ENCODE peak calls at places on chromosomes 13 and 19, in ten cellular contexts. One of them, this sample, is unnamed.
A peak's percentile ranks its signal among the peaks of the same experiment; 100 is the strongest.

GRCh38 chr19:55212447-55212846 is 3.1 kb upstream of the PTPRH start:
- DNase-seq in left ventricle myocardium inferior: no peak
- DNase-seq in MM.1S: peak; percentile 82
- DNase-seq in PC-9: no peak
- DNase-seq in neural progenitor cell: no peak
- DNase-seq in Peyer's patch: peak; percentile 80
- DNase-seq in breast epithelium: no peak
- DNase-seq in foreskin keratinocyte: no peak
- DNase-seq in mammary epithelial cell: no peak
- DNase-seq in colonic mucosa: peak; percentile 72
- DNase-seq in this sample: no peak

GRCh38 chr19:32889137-32889934 is 19.8 kb upstream of the SLC7A9 start:
- DNase-seq in left ventricle myocardium inferior: no peak
- DNase-seq in MM.1S: no peak
- DNase-seq in PC-9: no peak
- DNase-seq in neural progenitor cell: no peak
- DNase-seq in Peyer's patch: no peak
- DNase-seq in breast epithelium: no peak
- DNase-seq in foreskin keratinocyte: no peak
- DNase-seq in mammary epithelial cell: no peak
- DNase-seq in colonic mucosa: no peak
- DNase-seq in this sample: no peak

GRCh38 chr13:79917628-79918027 is 423.3 kb downstream of the SPRY2 start:
- DNase-seq in left ventricle myocardium inferior: no peak
- DNase-seq in MM.1S: no peak
- DNase-seq in PC-9: no peak
- DNase-seq in neural progenitor cell: no peak
- DNase-seq in Peyer's patch: no peak
- DNase-seq in breast epithelium: no peak
- DNase-seq in foreskin keratinocyte: no peak
- DNase-seq in mammary epithelial cell: no peak
- DNase-seq in colonic mucosa: no peak
- DNase-seq in this sample: no peak

GRCh38 chr13:31686660-31687430 is 52.5 kb upstream of the RXFP2 start:
- DNase-seq in left ventricle myocardium inferior: no peak
- DNase-seq in MM.1S: no peak
- DNase-seq in PC-9: no peak
- DNase-seq in neural progenitor cell: no peak
- DNase-seq in Peyer's patch: no peak
- DNase-seq in breast epithelium: no peak
- DNase-seq in foreskin keratinocyte: no peak
- DNase-seq in mammary epithelial cell: no peak
- DNase-seq in colonic mucosa: no peak
- DNase-seq in this sample: no peak

GRCh38 chr13:69796256-69796655 is 311.4 kb upstream of the ATXN8OS start:
- DNase-seq in left ventricle myocardium inferior: no peak
- DNase-seq in MM.1S: no peak
- DNase-seq in PC-9: no peak
- DNase-seq in neural progenitor cell: no peak
- DNase-seq in Peyer's patch: no peak
- DNase-seq in breast epithelium: no peak
- DNase-seq in foreskin keratinocyte: no peak
- DNase-seq in mammary epithelial cell: no peak
- DNase-seq in colonic mucosa: no peak
- DNase-seq in this sample: no peak

GRCh38 chr13:42959615-42960014 is 32.4 kb downstream of the EPSTI1 start:
- DNase-seq in left ventricle myocardium inferior: no peak
- DNase-seq in MM.1S: no peak
- DNase-seq in PC-9: no peak
- DNase-seq in neural progenitor cell: no peak
- DNase-seq in Peyer's patch: no peak
- DNase-seq in breast epithelium: no peak
- DNase-seq in foreskin keratinocyte: no peak
- DNase-seq in mammary epithelial cell: no peak
- DNase-seq in colonic mucosa: no peak
- DNase-seq in this sample: no peak

GRCh38 chr13:113759525-113760137 is 605 bp downstream of the TMEM255B start:
- DNase-seq in left ventricle myocardium inferior: no peak
- DNase-seq in MM.1S: no peak
- DNase-seq in PC-9: no peak
- DNase-seq in neural progenitor cell: peak; percentile 58
- DNase-seq in Peyer's patch: no peak
- DNase-seq in breast epithelium: no peak
- DNase-seq in foreskin keratinocyte: no peak
- DNase-seq in mammary epithelial cell: peak; percentile 29
- DNase-seq in colonic mucosa: no peak
- DNase-seq in this sample: no peak

GRCh38 chr13:102089177-102089576 is 312.7 kb downstream of the FGF14 start:
- DNase-seq in left ventricle myocardium inferior: no peak
- DNase-seq in MM.1S: no peak
- DNase-seq in PC-9: no peak
- DNase-seq in neural progenitor cell: no peak
- DNase-seq in Peyer's patch: no peak
- DNase-seq in breast epithelium: no peak
- DNase-seq in foreskin keratinocyte: no peak
- DNase-seq in mammary epithelial cell: no peak
- DNase-seq in colonic mucosa: no peak
- DNase-seq in this sample: no peak

GRCh38 chr13:41137951-41138350 is 5.3 kb upstream of the KBTBD6 start:
- DNase-seq in left ventricle myocardium inferior: no peak
- DNase-seq in MM.1S: no peak
- DNase-seq in PC-9: no peak
- DNase-seq in neural progenitor cell: no peak
- DNase-seq in Peyer's patch: no peak
- DNase-seq in breast epithelium: no peak
- DNase-seq in foreskin keratinocyte: peak; percentile 96
- DNase-seq in mammary epithelial cell: peak; percentile 96
- DNase-seq in colonic mucosa: no peak
- DNase-seq in this sample: no peak

GRCh38 chr13:35472308-35473008 is 4.0 kb downstream of the MAB21L1 start:
- DNase-seq in left ventricle myocardium inferior: no peak
- DNase-seq in MM.1S: peak; percentile 6
- DNase-seq in PC-9: no peak
- DNase-seq in neural progenitor cell: peak; percentile 28
- DNase-seq in Peyer's patch: no peak
- DNase-seq in breast epithelium: no peak
- DNase-seq in foreskin keratinocyte: no peak
- DNase-seq in mammary epithelial cell: no peak
- DNase-seq in colonic mucosa: no peak
- DNase-seq in this sample: no peak

GRCh38 chr19:10768936-10769335 is 51.1 kb downstream of the DNM2 start:
- DNase-seq in left ventricle myocardium inferior: no peak
- DNase-seq in MM.1S: no peak
- DNase-seq in PC-9: no peak
- DNase-seq in neural progenitor cell: no peak
- DNase-seq in Peyer's patch: no peak
- DNase-seq in breast epithelium: no peak
- DNase-seq in foreskin keratinocyte: no peak
- DNase-seq in mammary epithelial cell: no peak
- DNase-seq in colonic mucosa: no peak
- DNase-seq in this sample: no peak
- H3K4me1 ChIP-seq in left ventricle myocardium inferior: peaks cover 70% of the 10 kb centered on the region
- H3K4me1 ChIP-seq in MM.1S: peaks cover 4% of the 10 kb centered on the region
- H3K4me1 ChIP-seq in PC-9: peaks cover 25% of the 10 kb centered on the region
- H3K4me1 ChIP-seq in neural progenitor cell: no peaks in the 10 kb centered on the region
- H3K4me1 ChIP-seq in Peyer's patch: peaks cover 2% of the 10 kb centered on the region
- H3K4me1 ChIP-seq in breast epithelium: peaks cover 13% of the 10 kb centered on the region
- H3K4me1 ChIP-seq in foreskin keratinocyte: peaks cover 7% of the 10 kb centered on the region
- H3K4me1 ChIP-seq in mammary epithelial cell: peaks cover 3% of the 10 kb centered on the region
- H3K4me1 ChIP-seq in colonic mucosa: peaks cover 31% of the 10 kb centered on the region
- H3K4me1 ChIP-seq in this sample: peaks cover 36% of the 10 kb centered on the region

DNA sequence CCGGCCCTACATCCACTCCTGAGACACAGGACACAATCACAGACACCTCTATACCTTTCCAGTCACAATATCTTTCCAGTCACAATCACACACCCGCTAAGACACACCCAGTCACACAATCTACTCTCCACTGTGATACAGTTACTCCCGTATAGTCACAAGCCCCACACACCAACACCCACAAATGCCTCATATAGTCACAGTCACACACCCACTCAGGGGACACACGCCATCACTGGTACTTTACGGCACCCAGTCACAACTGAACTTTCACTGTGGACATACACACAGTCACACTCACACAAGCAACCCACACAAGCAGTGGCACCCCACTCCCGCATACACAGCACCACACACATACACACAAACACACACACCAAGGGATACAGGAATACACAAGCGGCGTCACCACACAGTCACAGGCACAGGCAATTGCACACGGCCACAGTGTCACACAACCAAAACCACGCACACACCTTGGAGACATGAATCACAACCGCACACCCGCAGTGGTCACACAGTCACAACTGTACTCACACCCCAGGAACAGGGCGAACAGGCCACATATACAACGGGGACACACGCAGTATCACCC is 575 bp downstream of the ZNF565 start:
- DNase-seq in left ventricle myocardium inferior: no peak
- DNase-seq in MM.1S: no peak
- DNase-seq in PC-9: no peak
- DNase-seq in neural progenitor cell: no peak
- DNase-seq in Peyer's patch: no peak
- DNase-seq in breast epithelium: no peak
- DNase-seq in foreskin keratinocyte: no peak
- DNase-seq in mammary epithelial cell: no peak
- DNase-seq in colonic mucosa: no peak
- DNase-seq in this sample: no peak
- H3K27ac ChIP-seq in left ventricle myocardium inferior: peak overlapping the region; percentile 97
- H3K27ac ChIP-seq in MM.1S: peak overlapping the region; percentile 63
- H3K27ac ChIP-seq in PC-9: peak overlapping the region; percentile 57
- H3K27ac ChIP-seq in neural progenitor cell: no peak overlapping the region
- H3K27ac ChIP-seq in Peyer's patch: peak overlapping the region; percentile 93
- H3K27ac ChIP-seq in breast epithelium: peak overlapping the region; percentile 96
- H3K27ac ChIP-seq in foreskin keratinocyte: peak overlapping the region; percentile 58
- H3K27ac ChIP-seq in mammary epithelial cell: peak overlapping the region; percentile 85
- H3K27ac ChIP-seq in colonic mucosa: peak overlapping the region; percentile 96
- H3K27ac ChIP-seq in this sample: peak overlapping the region; percentile 88

GRCh38 chr13:58963321-58963720 is 1200.4 kb downstream of the DIAPH3 start:
- DNase-seq in left ventricle myocardium inferior: no peak
- DNase-seq in MM.1S: no peak
- DNase-seq in PC-9: no peak
- DNase-seq in neural progenitor cell: no peak
- DNase-seq in Peyer's patch: no peak
- DNase-seq in breast epithelium: no peak
- DNase-seq in foreskin keratinocyte: no peak
- DNase-seq in mammary epithelial cell: no peak
- DNase-seq in colonic mucosa: no peak
- DNase-seq in this sample: no peak

GRCh38 chr13:58960909-58961308 is 1202.8 kb downstream of the DIAPH3 start:
- DNase-seq in left ventricle myocardium inferior: no peak
- DNase-seq in MM.1S: no peak
- DNase-seq in PC-9: no peak
- DNase-seq in neural progenitor cell: peak; percentile 32
- DNase-seq in Peyer's patch: no peak
- DNase-seq in breast epithelium: no peak
- DNase-seq in foreskin keratinocyte: no peak
- DNase-seq in mammary epithelial cell: no peak
- DNase-seq in colonic mucosa: no peak
- DNase-seq in this sample: no peak

DNA sequence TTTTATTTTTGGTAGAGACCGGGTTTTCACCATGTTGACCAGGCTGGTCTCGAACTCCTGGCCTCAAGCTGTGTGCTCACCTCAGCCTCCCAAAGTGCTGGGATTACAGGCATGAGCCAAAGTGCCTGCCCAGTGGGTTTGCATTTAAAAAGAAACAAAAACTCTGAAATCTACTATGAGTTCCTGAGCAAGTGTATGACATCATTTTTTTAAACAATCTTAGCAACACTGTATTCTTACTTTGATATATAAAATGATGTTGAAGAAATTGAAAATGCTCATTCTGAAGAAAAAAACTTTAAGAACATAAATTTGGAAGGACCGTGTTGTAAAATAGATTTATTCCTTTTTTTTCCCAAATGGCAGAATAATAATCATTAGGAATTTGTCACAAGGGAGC is 1199.7 kb downstream of the DIAPH3 start:
- DNase-seq in left ventricle myocardium inferior: no peak
- DNase-seq in MM.1S: no peak
- DNase-seq in PC-9: no peak
- DNase-seq in neural progenitor cell: no peak
- DNase-seq in Peyer's patch: no peak
- DNase-seq in breast epithelium: no peak
- DNase-seq in foreskin keratinocyte: no peak
- DNase-seq in mammary epithelial cell: no peak
- DNase-seq in colonic mucosa: no peak
- DNase-seq in this sample: no peak
- TF ChIP-seq CTCF in left ventricle myocardium inferior: no peak
- TF ChIP-seq CTCF in MM.1S: no peak
- TF ChIP-seq CTCF in PC-9: no peak
- TF ChIP-seq CTCF in neural progenitor cell: no peak
- TF ChIP-seq CTCF in Peyer's patch: no peak
- TF ChIP-seq CTCF in breast epithelium: no peak
- TF ChIP-seq CTCF in foreskin keratinocyte: no peak
- TF ChIP-seq CTCF in mammary epithelial cell: no peak
- TF ChIP-seq CTCF in colonic mucosa: no peak
- TF ChIP-seq CTCF in this sample: no peak

GRCh38 chr19:19426799-19427198 is 21.3 kb downstream of the GATAD2A start:
- DNase-seq in left ventricle myocardium inferior: no peak
- DNase-seq in MM.1S: no peak
- DNase-seq in PC-9: no peak
- DNase-seq in neural progenitor cell: no peak
- DNase-seq in Peyer's patch: no peak
- DNase-seq in breast epithelium: no peak
- DNase-seq in foreskin keratinocyte: no peak
- DNase-seq in mammary epithelial cell: no peak
- DNase-seq in colonic mucosa: no peak
- DNase-seq in this sample: no peak

GRCh38 chr19:19427302-19427701 is 21.8 kb downstream of the GATAD2A start:
- DNase-seq in left ventricle myocardium inferior: no peak
- DNase-seq in MM.1S: no peak
- DNase-seq in PC-9: no peak
- DNase-seq in neural progenitor cell: no peak
- DNase-seq in Peyer's patch: no peak
- DNase-seq in breast epithelium: no peak
- DNase-seq in foreskin keratinocyte: no peak
- DNase-seq in mammary epithelial cell: no peak
- DNase-seq in colonic mucosa: no peak
- DNase-seq in this sample: no peak

GRCh38 chr19:19429361-19429760 is 23.9 kb downstream of the GATAD2A start:
- DNase-seq in left ventricle myocardium inferior: no peak
- DNase-seq in MM.1S: no peak
- DNase-seq in PC-9: no peak
- DNase-seq in neural progenitor cell: no peak
- DNase-seq in Peyer's patch: no peak
- DNase-seq in breast epithelium: no peak
- DNase-seq in foreskin keratinocyte: peak; percentile 66
- DNase-seq in mammary epithelial cell: peak; percentile 14
- DNase-seq in colonic mucosa: no peak
- DNase-seq in this sample: no peak

GRCh38 chr19:19428746-19429145 is 23.3 kb downstream of the GATAD2A start:
- DNase-seq in left ventricle myocardium inferior: no peak
- DNase-seq in MM.1S: no peak
- DNase-seq in PC-9: no peak
- DNase-seq in neural progenitor cell: no peak
- DNase-seq in Peyer's patch: no peak
- DNase-seq in breast epithelium: no peak
- DNase-seq in foreskin keratinocyte: no peak
- DNase-seq in mammary epithelial cell: no peak
- DNase-seq in colonic mucosa: no peak
- DNase-seq in this sample: no peak

DNA sequence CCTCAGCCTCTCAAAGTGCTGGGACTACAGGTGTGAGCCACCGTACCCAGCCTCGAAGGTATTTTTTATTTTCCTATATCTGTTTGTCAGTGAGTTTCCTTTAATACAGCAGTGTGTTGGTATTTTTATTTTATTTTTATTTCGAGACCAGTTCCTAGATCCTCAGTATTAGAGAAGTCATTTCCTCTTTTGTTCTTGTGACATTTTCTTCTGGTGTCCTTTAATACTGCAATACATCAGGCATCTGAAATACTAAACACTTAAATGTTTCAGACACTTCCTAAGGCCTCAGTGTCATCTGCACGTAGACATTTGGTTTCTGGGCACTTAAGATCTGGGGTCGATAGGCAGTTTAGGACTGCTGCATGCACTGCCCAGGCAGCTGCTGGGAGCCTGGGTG is 22.5 kb downstream of the GATAD2A start:
- DNase-seq in left ventricle myocardium inferior: no peak
- DNase-seq in MM.1S: no peak
- DNase-seq in PC-9: no peak
- DNase-seq in neural progenitor cell: no peak
- DNase-seq in Peyer's patch: no peak
- DNase-seq in breast epithelium: no peak
- DNase-seq in foreskin keratinocyte: no peak
- DNase-seq in mammary epithelial cell: no peak
- DNase-seq in colonic mucosa: no peak
- DNase-seq in this sample: no peak
- H3K4me1 ChIP-seq in left ventricle myocardium inferior: peaks cover 67% of the 10 kb centered on the region
- H3K4me1 ChIP-seq in MM.1S: no peaks in the 10 kb centered on the region
- H3K4me1 ChIP-seq in PC-9: no peaks in the 10 kb centered on the region
- H3K4me1 ChIP-seq in neural progenitor cell: peaks cover 18% of the 10 kb centered on the region
- H3K4me1 ChIP-seq in Peyer's patch: no peaks in the 10 kb centered on the region
- H3K4me1 ChIP-seq in breast epithelium: no peaks in the 10 kb centered on the region
- H3K4me1 ChIP-seq in foreskin keratinocyte: peaks cover 3% of the 10 kb centered on the region
- H3K4me1 ChIP-seq in mammary epithelial cell: peaks cover 5% of the 10 kb centered on the region
- H3K4me1 ChIP-seq in colonic mucosa: peaks cover 3% of the 10 kb centered on the region
- H3K4me1 ChIP-seq in this sample: peaks cover 29% of the 10 kb centered on the region

This sample was measured in left lung.